ENCODE peak calls at places on chromosomes 7 and 10, in eight cellular contexts. O is progenitor cell of endocrine pancreas; A is fibroblast of villous mesenchyme; G is Right ventricle myocardium superior; L is activated naive CD4-positive, alpha-beta T cell treated with anti-CD3 and anti-CD28 coated beads for 36 hours; Q is erythroblast; X is HTR-8/SVneo; I is NCI-H1092. Y is an unnamed sample.

GRCh38 chr10:112446055-112446854 is 459 bp downstream of the ZDHHC6 start:
- DNase-seq in O (no peak), A (no peak), G (peak; percentile 52), L (peak; percentile 16), Q (peak; percentile 51), X (no peak), I (no peak), Y (no peak)

GRCh38 chr10:95500649-95501048 is 60.5 kb downstream of the SORBS1 start:
- DNase-seq in O (no peak), A (no peak), G (no peak), L (peak; percentile 20), Q (no peak), X (no peak), I (no peak), Y (no peak)

GRCh38 chr10:50991496-50992355 is 82.6 kb upstream of the PRKG1 start:
- DNase-seq in O (peak; percentile 14), A (peak; percentile 75), G (peak; percentile 80), L (no peak), Q (no peak), X (no peak), I (no peak), Y (peak; percentile 35)

GRCh38 chr7:150515752-150516151 is 1.1 kb downstream of the GIMAP7 start:
- DNase-seq in O (no peak), A (no peak), G (no peak), L (peak; percentile 28), Q (no peak), X (no peak), I (no peak), Y (no peak)

GRCh38 chr7:76377186-76377918 is 18.6 kb upstream of the YWHAG start:
- DNase-seq in O (no peak), A (no peak), G (no peak), L (no peak), Q (no peak), X (no peak), I (no peak), Y (no peak)

GRCh38 chr7:81161459-81162075 is 242.7 kb upstream of the SEMA3C start:
- DNase-seq in O (no peak), A (peak; percentile 97), G (no peak), L (no peak), Q (peak; percentile 94), X (peak; percentile 37), I (no peak), Y (no peak)

GRCh38 chr7:95840953-95841950 is 68.9 kb downstream of the DYNC1I1 start:
- DNase-seq in O (no peak), A (no peak), G (no peak), L (no peak), Q (no peak), X (no peak), I (no peak), Y (no peak)

GRCh38 chr10:104337527-104337984 is 709 bp downstream of the ITPRIP start:
- DNase-seq in O (peak; percentile 37), A (peak; percentile 55), G (peak; percentile 65), L (peak; percentile 54), Q (peak; percentile 60), X (no peak), I (no peak), Y (no peak)

GRCh38 chr7:37510043-37510634 is 61.5 kb upstream of the ELMO1 start:
- DNase-seq in O (no peak), A (no peak), G (no peak), L (peak; percentile 49), Q (peak; percentile 13), X (no peak), I (no peak), Y (no peak)

GRCh38 chr10:8092428-8092827 is 37.9 kb downstream of the GATA3 start:
- DNase-seq in O (no peak), A (no peak), G (no peak), L (no peak), Q (no peak), X (no peak), I (no peak), Y (no peak)

GRCh38 chr7:126495739-126496138 is 757.0 kb downstream of the GRM8 start:
- DNase-seq in O (no peak), A (no peak), G (no peak), L (no peak), Q (no peak), X (no peak), I (no peak), Y (no peak)

Y was measured in Caco-2.